ENCODE peak calls at places on chromosomes 4 and X, in five cellular contexts. H is NAMALWA, M is gastrocnemius medialis, J is EH, E is progenitor cell of endocrine pancreas. D is an unnamed sample.

GRCh38 chr4:88535090-88535755 is 11.6 kb upstream of the PYURF start:
- DNase-seq in J (no peak), H (no peak), M (no peak), E (no peak), D (no peak)

GRCh38 chrX:121160987-121161386 is 113.6 kb downstream of the GLUD2 start:
- DNase-seq in M (no peak), J (no peak), E (no peak), H (no peak), D (no peak)

GRCh38 chr4:48420172-48420571 is 63.0 kb upstream of the SLC10A4 start:
- DNase-seq in J (no peak), M (no peak), E (no peak), H (no peak), D (no peak)

GRCh38 chrX:39296472-39296871 is 495.2 kb downstream of the MID1IP1 start:
- DNase-seq in M (no peak), E (no peak), J (no peak), H (peak; percentile 65), D (no peak)

GRCh38 chr4:43776371-43776770 is 672.2 kb downstream of the KCTD8 start:
- DNase-seq in H (peak; percentile 44), E (no peak), M (no peak), J (no peak), D (no peak)

GRCh38 chr4:181656748-181657147 is 586.5 kb upstream of the TENM3 start:
- DNase-seq in J (no peak), H (no peak), E (no peak), M (no peak), D (no peak)

GRCh38 chr4:22129454-22130075 is 181.0 kb upstream of the KCNIP4 start:
- DNase-seq in H (peak; percentile 49), M (no peak), E (no peak), J (peak; percentile 43), D (no peak)

GRCh38 chr4:174815282-174815681 is 13.8 kb downstream of the GLRA3 start:
- DNase-seq in J (no peak), E (no peak), H (no peak), M (no peak), D (no peak)

GRCh38 chr4:47468686-47469365 is 5.3 kb upstream of the COMMD8 start:
- DNase-seq in J (peak; percentile 72), E (no peak), H (no peak), M (no peak), D (no peak)

GRCh38 chrX:46574941-46575381 is 1.4 kb downstream of the CHST7 start:
- DNase-seq in E (peak; percentile 24), H (no peak), J (peak; percentile 13), M (no peak), D (peak; percentile 85)

GRCh38 chr4:76251448-76252270 is at the start of gene FAM47E:
- DNase-seq in H (no peak), E (peak; percentile 76), J (peak; percentile 67), M (peak; percentile 73), D (peak; percentile 85)

D was measured in left lung.